ENCODE peak calls at places on chromosomes 12 and 14, in six cellular contexts. G is COR-L47; X is stimulated activated CD8-positive, alpha-beta memory T cell treated with anti-CD3 and anti-CD28 coated beads, Interleukin-15, amount 100 ng/mL, for 1 hour; E is cardiac fibroblast; J is substantia nigra; Y is colonic mucosa. R is an unnamed sample.

GRCh38 chr12:85805654-85806053 is 30.6 kb downstream of the RASSF9 start:
- DNase-seq in G (no peak), X (no peak), E (peak), J (no peak), Y (no peak), R (no peak)

GRCh38 chr12:72264548-72265175 is 7.5 kb upstream of the TRHDE start:
- DNase-seq in G (peak), X (no peak), E (peak), J (no peak), Y (no peak), R (no peak)

GRCh38 chr14:74558655-74559054 is 53.4 kb downstream of the LTBP2 start:
- DNase-seq in G (no peak), X (no peak), E (peak), J (no peak), Y (no peak), R (no peak)

GRCh38 chr14:35121026-35121886 is 534 bp downstream of the PPP2R3C start:
- DNase-seq in G (no peak), X (no peak), E (peak), J (no peak), Y (peak), R (no peak)

GRCh38 chr12:10553148-10553547 is 47.5 kb downstream of the EIF2S3B start:
- DNase-seq in G (no peak), X (no peak), E (no peak), J (no peak), Y (no peak), R (no peak)

GRCh38 chr14:50797250-50798047 is 33.5 kb downstream of the NIN start:
- DNase-seq in G (no peak), X (no peak), E (no peak), J (no peak), Y (no peak), R (no peak)

GRCh38 chr14:23114669-23115491 is 4.2 kb downstream of the CEBPE start:
- DNase-seq in G (no peak), X (no peak), E (peak), J (no peak), Y (no peak), R (no peak)

GRCh38 chr12:132489078-132489601 is 811 bp upstream of the FBRSL1 start:
- DNase-seq in G (no peak), X (peak), E (no peak), J (no peak), Y (peak), R (no peak)

GRCh38 chr12:5204831-5205230 is 161.2 kb downstream of the KCNA5 start:
- DNase-seq in G (no peak), X (no peak), E (no peak), J (no peak), Y (no peak), R (no peak)

GRCh38 chr12:102010265-102010994 is 51.4 kb downstream of the WASHC3 start:
- DNase-seq in G (no peak), X (no peak), E (peak), J (no peak), Y (no peak), R (no peak)

GRCh38 chr12:93191956-93192355 is 185.8 kb upstream of the NUDT4 start:
- DNase-seq in G (no peak), X (no peak), E (peak), J (no peak), Y (no peak), R (no peak)

R was measured in C1 segment of cervical spinal cord.